ENCODE peak calls at places on chromosome 20, in six cellular contexts. G, X, U, V, M and A are unnamed samples.

GRCh38 chr20:43744966-43745733 is 18.3 kb upstream of the GTSF1L start:
- DNase-seq in G (peak), X (peak), U (no peak), V (no peak), M (no peak), A (no peak)

GRCh38 chr20:4820833-4821518 is 99.3 kb downstream of the PRND start:
- DNase-seq in G (no peak), X (no peak), U (no peak), V (no peak), M (peak), A (no peak)

GRCh38 chr20:6525447-6526303 is 241.8 kb upstream of the BMP2 start:
- DNase-seq in G (no peak), X (no peak), U (no peak), V (no peak), M (no peak), A (no peak)

GRCh38 chr20:32589256-32589655 is 4.1 kb upstream of the NOL4L start:
- DNase-seq in G (no peak), X (no peak), U (no peak), V (no peak), M (no peak), A (no peak)

GRCh38 chr20:35515949-35516645 is 13.4 kb downstream of the C20orf173 start:
- DNase-seq in G (no peak), X (peak), U (no peak), V (no peak), M (no peak), A (no peak)

GRCh38 chr20:5785146-5785545 is 34.9 kb downstream of the SHLD1 start:
- DNase-seq in G (no peak), X (no peak), U (no peak), V (no peak), M (no peak), A (no peak)

GRCh38 chr20:57315083-57315963 is 14.3 kb upstream of the SPO11 start:
- DNase-seq in G (no peak), X (no peak), U (no peak), V (no peak), M (no peak), A (no peak)

GRCh38 chr20:59751075-59751711 is 146.9 kb downstream of the PHACTR3 start:
- DNase-seq in G (peak), X (peak), U (peak), V (no peak), M (peak), A (peak)

GRCh38 chr20:973785-974194 is 28.3 kb downstream of the RSPO4 start:
- DNase-seq in G (peak), X (no peak), U (no peak), V (no peak), M (no peak), A (peak)

GRCh38 chr20:9660236-9660868 is 146.0 kb downstream of the LAMP5 start:
- DNase-seq in G (peak), X (no peak), U (no peak), V (no peak), M (no peak), A (no peak)

GRCh38 chr20:48732081-48732829 is 95.5 kb downstream of the PREX1 start:
- DNase-seq in G (no peak), X (no peak), U (no peak), V (no peak), M (no peak), A (no peak)